ENCODE peak calls at places on chromosome 2, in five cellular contexts. W, P, O, A and Z are unnamed samples.

GRCh38 chr2:137676348-137676747 is 287.9 kb upstream of the HNMT start:
- DNase-seq in W (no peak), P (no peak), O (no peak), A (no peak), Z (no peak)

GRCh38 chr2:235641333-235641732 is 147.5 kb downstream of the AGAP1 start:
- DNase-seq in W (no peak), P (no peak), O (peak; percentile 43), A (no peak), Z (no peak)

GRCh38 chr2:219149667-219150066 is 10.9 kb downstream of the NHEJ1 start:
- DNase-seq in W (no peak), P (no peak), O (no peak), A (no peak), Z (no peak)

GRCh38 chr2:224775638-224776037 is 59.5 kb upstream of the CCDC195 start:
- DNase-seq in W (no peak), P (no peak), O (no peak), A (no peak), Z (no peak)

GRCh38 chr2:226551522-226552250 is 247.9 kb downstream of the IRS1 start:
- DNase-seq in W (no peak), P (no peak), O (no peak), A (no peak), Z (no peak)

GRCh38 chr2:196160966-196161365 is 10.4 kb downstream of the STK17B start:
- DNase-seq in W (no peak), P (no peak), O (no peak), A (no peak), Z (no peak)

GRCh38 chr2:39642054-39642742 is 23.5 kb upstream of the TMEM178A start:
- DNase-seq in W (no peak), P (no peak), O (peak; percentile 64), A (no peak), Z (no peak)

GRCh38 chr2:44817673-44818335 is 123.7 kb upstream of the SIX3 start:
- DNase-seq in W (no peak), P (peak; percentile 82), O (no peak), A (no peak), Z (no peak)

GRCh38 chr2:222305510-222306392 is 7.0 kb upstream of the PAX3 start:
- DNase-seq in W (no peak), P (no peak), O (peak; percentile 18), A (no peak), Z (no peak)

GRCh38 chr2:98175811-98176210 is 88.8 kb downstream of the VWA3B start:
- DNase-seq in W (no peak), P (no peak), O (no peak), A (no peak), Z (no peak)

GRCh38 chr2:234682492-234683228 is 185.8 kb upstream of the ARL4C start:
- DNase-seq in W (no peak), P (peak; percentile 83), O (peak; percentile 89), A (no peak), Z (no peak)

GRCh38 chr2:29749843-29750242 is 171.5 kb downstream of the ALK start:
- DNase-seq in W (no peak), P (no peak), O (peak; percentile 60), A (no peak), Z (no peak)

GRCh38 chr2:41922177-41922576 is 125.6 kb upstream of the PKDCC start:
- DNase-seq in W (no peak), P (no peak), O (peak; percentile 61), A (no peak), Z (no peak)

GRCh38 chr2:56117764-56118163 is 66.0 kb upstream of the CCDC85A start:
- DNase-seq in W (no peak), P (no peak), O (peak; percentile 12), A (no peak), Z (no peak)

GRCh38 chr2:71155846-71156245 is 25.4 kb downstream of the MPHOSPH10 start:
- DNase-seq in W (no peak), P (no peak), O (no peak), A (no peak), Z (no peak)

GRCh38 chr2:215290980-215291599 is 20.8 kb upstream of the ATIC start:
- DNase-seq in W (no peak), P (no peak), O (no peak), A (no peak), Z (no peak)

GRCh38 chr2:23335550-23335949 is 49.4 kb upstream of the KLHL29 start:
- DNase-seq in W (no peak), P (no peak), O (no peak), A (no peak), Z (no peak)

GRCh38 chr2:240392084-240392947 is 43.1 kb upstream of the GPC1 start:
- DNase-seq in W (no peak), P (no peak), O (no peak), A (no peak), Z (peak; percentile 35)

GRCh38 chr2:1542971-1543370 is 129.7 kb downstream of the TPO start:
- DNase-seq in W (no peak), P (no peak), O (no peak), A (no peak), Z (no peak)